ENCODE peak calls at places on chromosomes 7 and 10, in four cellular contexts. Q is H1, P is mesendoderm, N is IMR-90. X is an unnamed sample.

GRCh38 chr10:52772623-52773022 is at the start of gene MBL2:
- DNase-seq in Q (no peak), N (no peak), P (no peak), X (no peak)

GRCh38 chr10:98404571-98405396 is 10.2 kb downstream of the PYROXD2 start:
- DNase-seq in P (no peak), Q (no peak), N (peak; percentile 76), X (no peak)

GRCh38 chr10:49756641-49757040 is 5.5 kb downstream of the OGDHL start:
- DNase-seq in N (no peak), Q (no peak), P (no peak), X (no peak)

GRCh38 chr10:8069108-8069507 is 14.6 kb downstream of the GATA3 start:
- DNase-seq in P (no peak), N (no peak), Q (no peak), X (no peak)

GRCh38 chr7:24503511-24503910 is 69.7 kb upstream of the PALS2 start:
- DNase-seq in N (no peak), P (peak; percentile 28), Q (no peak), X (no peak)

GRCh38 chr7:99975782-99976521 is at the start of gene AZGP1:
- DNase-seq in N (no peak), Q (no peak), P (no peak), X (no peak)

GRCh38 chr7:75866497-75867389 is 12.1 kb upstream of the RHBDD2 start:
- DNase-seq in N (peak; percentile 65), P (peak; percentile 75), Q (peak; percentile 71), X (peak; percentile 79)

GRCh38 chr7:100449190-100449795 is 13.0 kb upstream of the PPP1R35 start:
- DNase-seq in P (no peak), Q (no peak), N (no peak), X (no peak)

GRCh38 chr7:141674201-141674671 is 27.7 kb downstream of the DENND11 start:
- DNase-seq in N (no peak), P (peak; percentile 84), Q (no peak), X (peak; percentile 55)

GRCh38 chr10:78375854-78376785 is 342.5 kb downstream of the RPS24 start:
- DNase-seq in P (no peak), N (no peak), Q (no peak), X (no peak)

GRCh38 chr10:115980470-115980869 is 292.5 kb downstream of the GFRA1 start:
- DNase-seq in N (no peak), Q (no peak), P (no peak), X (no peak)

GRCh38 chr10:50388181-50388580 is 136.9 kb upstream of the ASAH2 start:
- DNase-seq in N (no peak), P (no peak), Q (no peak), X (no peak)

GRCh38 chr7:35780070-35780469 is 20.8 kb upstream of the SEPTIN7 start:
- DNase-seq in Q (no peak), P (no peak), N (no peak), X (no peak)

GRCh38 chr10:36675458-36675880 is 449.9 kb upstream of the ANKRD30A start:
- DNase-seq in N (peak; percentile 90), Q (no peak), P (no peak), X (no peak)

GRCh38 chr7:7965301-7965700 is 3.3 kb upstream of the GLCCI1 start:
- DNase-seq in N (no peak), P (no peak), Q (no peak), X (no peak)

GRCh38 chr10:13090289-13090688 is 9.7 kb upstream of the OPTN start:
- DNase-seq in Q (no peak), N (no peak), P (no peak), X (no peak)

GRCh38 chr7:90625562-90625961 is 29.4 kb downstream of the CDK14 start:
- DNase-seq in N (peak; percentile 42), P (peak; percentile 93), Q (no peak), X (no peak)

GRCh38 chr7:85160223-85160622 is 26.6 kb downstream of the SEMA3D start:
- DNase-seq in N (peak; percentile 68), Q (no peak), P (no peak), X (no peak)

GRCh38 chr7:2008101-2008935 is 224.4 kb downstream of the MAD1L1 start:
- DNase-seq in P (no peak), Q (no peak), N (no peak), X (peak; percentile 24)

GRCh38 chr10:106175760-106176377 is 988.6 kb downstream of the SORCS1 start:
- DNase-seq in Q (no peak), P (peak; percentile 21), N (no peak), X (no peak)

DNA sequence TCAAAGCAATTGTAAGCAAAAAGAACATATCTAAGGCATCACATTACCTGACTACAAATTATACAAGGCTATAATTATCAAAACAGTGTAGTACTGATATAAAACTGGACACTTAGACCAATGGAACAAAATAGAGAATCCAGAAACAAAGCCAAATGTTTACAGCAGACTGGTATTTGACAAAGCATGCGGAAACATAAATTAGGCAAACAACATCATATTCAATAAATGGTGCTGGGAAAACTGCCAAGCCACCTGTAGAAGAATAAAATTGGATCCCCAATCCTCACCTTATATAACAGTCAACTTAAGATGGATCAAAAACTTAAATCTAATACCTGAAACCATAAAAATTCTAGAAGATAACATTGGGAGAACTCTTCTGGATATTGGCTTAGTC is 240.8 kb upstream of the POM121L12 start:
- DNase-seq in P (no peak), N (no peak), Q (no peak), X (no peak)
- H3K56ac ChIP-seq in P (no peak overlapping the region), N (no peak overlapping the region), Q (no peak overlapping the region), X (no peak overlapping the region)

GRCh38 chr10:35074266-35074665 is 15.9 kb downstream of the CUL2 start:
- DNase-seq in P (no peak), Q (no peak), N (peak; percentile 63), X (no peak)

GRCh38 chr10:35083242-35083641 is 6.9 kb downstream of the CUL2 start:
- DNase-seq in N (no peak), Q (no peak), P (no peak), X (no peak)

GRCh38 chr10:35079763-35080162 is 10.4 kb downstream of the CUL2 start:
- DNase-seq in N (peak; percentile 89), P (no peak), Q (no peak), X (no peak)

GRCh38 chr10:35075228-35075627 is 14.9 kb downstream of the CUL2 start:
- DNase-seq in N (no peak), Q (no peak), P (no peak), X (no peak)

GRCh38 chr10:35079267-35079666 is 10.9 kb downstream of the CUL2 start:
- DNase-seq in Q (no peak), P (no peak), N (no peak), X (no peak)
- H3K56ac ChIP-seq in Q (no peak overlapping the region), P (no peak overlapping the region), N (no peak overlapping the region), X (no peak overlapping the region)

DNA sequence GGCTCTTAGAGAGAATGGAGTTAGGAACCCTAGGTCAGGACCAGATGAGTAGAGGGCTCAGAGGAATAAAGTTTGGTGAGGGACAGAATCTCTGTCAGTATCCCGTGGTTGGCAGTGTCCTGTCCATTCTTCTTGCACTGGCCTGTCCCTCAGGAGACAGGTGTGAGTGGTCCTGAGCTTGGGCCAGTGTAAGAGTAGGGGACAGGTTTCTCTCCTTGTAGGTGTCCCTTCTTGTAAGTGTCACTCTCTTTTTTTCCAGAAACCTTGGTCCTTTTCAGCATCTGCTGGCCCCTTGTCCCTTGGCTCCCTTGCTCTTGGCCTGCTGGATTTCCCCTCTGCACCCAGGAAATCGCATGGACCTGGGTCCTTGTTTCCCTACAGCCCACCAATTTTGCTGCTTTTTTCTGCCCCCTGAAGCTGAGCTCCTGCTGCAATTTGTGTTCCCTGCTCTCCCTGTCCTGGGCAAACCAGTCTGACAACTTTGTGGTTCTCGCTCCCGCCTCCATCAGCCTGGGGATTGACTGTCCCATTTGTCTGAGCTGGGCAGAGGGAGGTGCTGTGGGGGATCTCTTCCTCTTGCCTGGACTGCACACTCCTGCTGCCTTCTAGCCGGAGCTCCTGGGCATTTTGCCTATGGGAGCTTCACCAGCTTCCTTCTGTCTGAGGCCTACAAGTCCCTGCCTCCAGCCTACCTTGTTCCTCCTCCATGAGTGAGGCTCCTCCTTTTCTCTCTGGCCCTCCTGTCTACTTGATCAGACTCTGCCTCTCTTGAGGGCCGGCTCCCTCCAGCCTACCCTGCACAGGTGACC is 6.5 kb downstream of the TSPAN14 start:
- DNase-seq in P (peak; percentile 93), N (peak; percentile 63), Q (peak; percentile 77), X (peak; percentile 89)
- H3K56ac ChIP-seq in P (peak overlapping the region; percentile 80), N (no peak overlapping the region), Q (no peak overlapping the region), X (no peak overlapping the region)

GRCh38 chr10:61279400-61279799 is 173.8 kb downstream of the TMEM26 start:
- DNase-seq in P (no peak), Q (no peak), N (no peak), X (no peak)
- H3K56ac ChIP-seq in P (no peak overlapping the region), Q (no peak overlapping the region), N (no peak overlapping the region), X (no peak overlapping the region)